ENCODE peak calls at places on chromosomes 2 and 18, in seven cellular contexts. One of them, this sample, is unnamed.

GRCh38 chr18:62795813-62796212 is 80.5 kb downstream of the PHLPP1 start:
- DNase-seq in GM03348: no peak
- DNase-seq in tibial artery: no peak
- DNase-seq in stimulated activated CD8-positive, alpha-beta memory T cell treated with anti-CD3 and anti-CD28 coated beads, Interleukin-2, amount 100 ng/mL, for 1 hour: no peak
- DNase-seq in AG04450: no peak
- DNase-seq in stimulated activated CD4-positive, alpha-beta T cell treated with anti-CD3 and anti-CD28 coated beads, Interleukin-1b, Interleukin-23, amount 100 ng/mL, for 4 hours: no peak
- DNase-seq in fibroblast of mammary gland: no peak
- DNase-seq in this sample: no peak

GRCh38 chr2:186771395-186771794 is 77.5 kb downstream of the FAM171B start:
- DNase-seq in GM03348: no peak
- DNase-seq in tibial artery: no peak
- DNase-seq in stimulated activated CD8-positive, alpha-beta memory T cell treated with anti-CD3 and anti-CD28 coated beads, Interleukin-2, amount 100 ng/mL, for 1 hour: no peak
- DNase-seq in AG04450: no peak
- DNase-seq in stimulated activated CD4-positive, alpha-beta T cell treated with anti-CD3 and anti-CD28 coated beads, Interleukin-1b, Interleukin-23, amount 100 ng/mL, for 4 hours: no peak
- DNase-seq in fibroblast of mammary gland: no peak
- DNase-seq in this sample: no peak

GRCh38 chr2:240249423-240250149 is 109.1 kb upstream of the OTOS start:
- DNase-seq in GM03348: peak
- DNase-seq in tibial artery: no peak
- DNase-seq in stimulated activated CD8-positive, alpha-beta memory T cell treated with anti-CD3 and anti-CD28 coated beads, Interleukin-2, amount 100 ng/mL, for 1 hour: no peak
- DNase-seq in AG04450: no peak
- DNase-seq in stimulated activated CD4-positive, alpha-beta T cell treated with anti-CD3 and anti-CD28 coated beads, Interleukin-1b, Interleukin-23, amount 100 ng/mL, for 4 hours: no peak
- DNase-seq in fibroblast of mammary gland: no peak
- DNase-seq in this sample: no peak

GRCh38 chr2:27889774-27890145 is 427 bp downstream of the RBKS start:
- DNase-seq in GM03348: peak
- DNase-seq in tibial artery: no peak
- DNase-seq in stimulated activated CD8-positive, alpha-beta memory T cell treated with anti-CD3 and anti-CD28 coated beads, Interleukin-2, amount 100 ng/mL, for 1 hour: no peak
- DNase-seq in AG04450: no peak
- DNase-seq in stimulated activated CD4-positive, alpha-beta T cell treated with anti-CD3 and anti-CD28 coated beads, Interleukin-1b, Interleukin-23, amount 100 ng/mL, for 4 hours: no peak
- DNase-seq in fibroblast of mammary gland: peak
- DNase-seq in this sample: no peak

GRCh38 chr2:196702641-196703040 is 63.1 kb downstream of the CCDC150 start:
- DNase-seq in GM03348: no peak
- DNase-seq in tibial artery: no peak
- DNase-seq in stimulated activated CD8-positive, alpha-beta memory T cell treated with anti-CD3 and anti-CD28 coated beads, Interleukin-2, amount 100 ng/mL, for 1 hour: no peak
- DNase-seq in AG04450: peak
- DNase-seq in stimulated activated CD4-positive, alpha-beta T cell treated with anti-CD3 and anti-CD28 coated beads, Interleukin-1b, Interleukin-23, amount 100 ng/mL, for 4 hours: no peak
- DNase-seq in fibroblast of mammary gland: peak
- DNase-seq in this sample: no peak

GRCh38 chr18:78525364-78526111 is 454.1 kb upstream of the SALL3 start:
- DNase-seq in GM03348: no peak
- DNase-seq in tibial artery: no peak
- DNase-seq in stimulated activated CD8-positive, alpha-beta memory T cell treated with anti-CD3 and anti-CD28 coated beads, Interleukin-2, amount 100 ng/mL, for 1 hour: no peak
- DNase-seq in AG04450: no peak
- DNase-seq in stimulated activated CD4-positive, alpha-beta T cell treated with anti-CD3 and anti-CD28 coated beads, Interleukin-1b, Interleukin-23, amount 100 ng/mL, for 4 hours: no peak
- DNase-seq in fibroblast of mammary gland: peak
- DNase-seq in this sample: no peak

GRCh38 chr2:178473931-178474330 is 4.5 kb downstream of the FKBP7 start:
- DNase-seq in GM03348: no peak
- DNase-seq in tibial artery: no peak
- DNase-seq in stimulated activated CD8-positive, alpha-beta memory T cell treated with anti-CD3 and anti-CD28 coated beads, Interleukin-2, amount 100 ng/mL, for 1 hour: no peak
- DNase-seq in AG04450: no peak
- DNase-seq in stimulated activated CD4-positive, alpha-beta T cell treated with anti-CD3 and anti-CD28 coated beads, Interleukin-1b, Interleukin-23, amount 100 ng/mL, for 4 hours: no peak
- DNase-seq in fibroblast of mammary gland: peak
- DNase-seq in this sample: no peak

GRCh38 chr2:38394903-38395341 is 17.8 kb upstream of the ATL2 start:
- DNase-seq in GM03348: no peak
- DNase-seq in tibial artery: no peak
- DNase-seq in stimulated activated CD8-positive, alpha-beta memory T cell treated with anti-CD3 and anti-CD28 coated beads, Interleukin-2, amount 100 ng/mL, for 1 hour: no peak
- DNase-seq in AG04450: no peak
- DNase-seq in stimulated activated CD4-positive, alpha-beta T cell treated with anti-CD3 and anti-CD28 coated beads, Interleukin-1b, Interleukin-23, amount 100 ng/mL, for 4 hours: no peak
- DNase-seq in fibroblast of mammary gland: no peak
- DNase-seq in this sample: no peak

GRCh38 chr18:61637319-61637718 is 255.5 kb downstream of the RNF152 start:
- DNase-seq in GM03348: no peak
- DNase-seq in tibial artery: no peak
- DNase-seq in stimulated activated CD8-positive, alpha-beta memory T cell treated with anti-CD3 and anti-CD28 coated beads, Interleukin-2, amount 100 ng/mL, for 1 hour: no peak
- DNase-seq in AG04450: no peak
- DNase-seq in stimulated activated CD4-positive, alpha-beta T cell treated with anti-CD3 and anti-CD28 coated beads, Interleukin-1b, Interleukin-23, amount 100 ng/mL, for 4 hours: no peak
- DNase-seq in fibroblast of mammary gland: no peak
- DNase-seq in this sample: no peak

GRCh38 chr2:33047939-33048338 is 101.2 kb downstream of the LTBP1 start:
- DNase-seq in GM03348: no peak
- DNase-seq in tibial artery: no peak
- DNase-seq in stimulated activated CD8-positive, alpha-beta memory T cell treated with anti-CD3 and anti-CD28 coated beads, Interleukin-2, amount 100 ng/mL, for 1 hour: no peak
- DNase-seq in AG04450: no peak
- DNase-seq in stimulated activated CD4-positive, alpha-beta T cell treated with anti-CD3 and anti-CD28 coated beads, Interleukin-1b, Interleukin-23, amount 100 ng/mL, for 4 hours: no peak
- DNase-seq in fibroblast of mammary gland: peak
- DNase-seq in this sample: no peak

GRCh38 chr2:54432181-54433020 is 23.7 kb upstream of the SPTBN1 start:
- DNase-seq in GM03348: peak
- DNase-seq in tibial artery: no peak
- DNase-seq in stimulated activated CD8-positive, alpha-beta memory T cell treated with anti-CD3 and anti-CD28 coated beads, Interleukin-2, amount 100 ng/mL, for 1 hour: no peak
- DNase-seq in AG04450: no peak
- DNase-seq in stimulated activated CD4-positive, alpha-beta T cell treated with anti-CD3 and anti-CD28 coated beads, Interleukin-1b, Interleukin-23, amount 100 ng/mL, for 4 hours: no peak
- DNase-seq in fibroblast of mammary gland: no peak
- DNase-seq in this sample: no peak

GRCh38 chr2:75381032-75381431 is 179.7 kb downstream of the EVA1A start:
- DNase-seq in GM03348: no peak
- DNase-seq in tibial artery: no peak
- DNase-seq in stimulated activated CD8-positive, alpha-beta memory T cell treated with anti-CD3 and anti-CD28 coated beads, Interleukin-2, amount 100 ng/mL, for 1 hour: no peak
- DNase-seq in AG04450: no peak
- DNase-seq in stimulated activated CD4-positive, alpha-beta T cell treated with anti-CD3 and anti-CD28 coated beads, Interleukin-1b, Interleukin-23, amount 100 ng/mL, for 4 hours: no peak
- DNase-seq in fibroblast of mammary gland: no peak
- DNase-seq in this sample: no peak

GRCh38 chr2:38751847-38752410 is 768 bp upstream of the SRSF7 start:
- DNase-seq in GM03348: no peak
- DNase-seq in tibial artery: no peak
- DNase-seq in stimulated activated CD8-positive, alpha-beta memory T cell treated with anti-CD3 and anti-CD28 coated beads, Interleukin-2, amount 100 ng/mL, for 1 hour: no peak
- DNase-seq in AG04450: no peak
- DNase-seq in stimulated activated CD4-positive, alpha-beta T cell treated with anti-CD3 and anti-CD28 coated beads, Interleukin-1b, Interleukin-23, amount 100 ng/mL, for 4 hours: no peak
- DNase-seq in fibroblast of mammary gland: peak
- DNase-seq in this sample: no peak

GRCh38 chr2:156590313-156590712 is 154.1 kb downstream of the GPD2 start:
- DNase-seq in GM03348: no peak
- DNase-seq in tibial artery: no peak
- DNase-seq in stimulated activated CD8-positive, alpha-beta memory T cell treated with anti-CD3 and anti-CD28 coated beads, Interleukin-2, amount 100 ng/mL, for 1 hour: no peak
- DNase-seq in AG04450: no peak
- DNase-seq in stimulated activated CD4-positive, alpha-beta T cell treated with anti-CD3 and anti-CD28 coated beads, Interleukin-1b, Interleukin-23, amount 100 ng/mL, for 4 hours: no peak
- DNase-seq in fibroblast of mammary gland: no peak
- DNase-seq in this sample: no peak

GRCh38 chr2:99297990-99298389 is 3.0 kb downstream of the LYG1 start:
- DNase-seq in GM03348: no peak
- DNase-seq in tibial artery: no peak
- DNase-seq in stimulated activated CD8-positive, alpha-beta memory T cell treated with anti-CD3 and anti-CD28 coated beads, Interleukin-2, amount 100 ng/mL, for 1 hour: no peak
- DNase-seq in AG04450: no peak
- DNase-seq in stimulated activated CD4-positive, alpha-beta T cell treated with anti-CD3 and anti-CD28 coated beads, Interleukin-1b, Interleukin-23, amount 100 ng/mL, for 4 hours: no peak
- DNase-seq in fibroblast of mammary gland: peak
- DNase-seq in this sample: no peak

GRCh38 chr2:35933031-35933430 is 422.5 kb upstream of the CRIM1 start:
- DNase-seq in GM03348: no peak
- DNase-seq in tibial artery: no peak
- DNase-seq in stimulated activated CD8-positive, alpha-beta memory T cell treated with anti-CD3 and anti-CD28 coated beads, Interleukin-2, amount 100 ng/mL, for 1 hour: no peak
- DNase-seq in AG04450: no peak
- DNase-seq in stimulated activated CD4-positive, alpha-beta T cell treated with anti-CD3 and anti-CD28 coated beads, Interleukin-1b, Interleukin-23, amount 100 ng/mL, for 4 hours: no peak
- DNase-seq in fibroblast of mammary gland: no peak
- DNase-seq in this sample: no peak

GRCh38 chr2:230889911-230890601 is 25.3 kb downstream of the ITM2C start:
- DNase-seq in GM03348: no peak
- DNase-seq in tibial artery: no peak
- DNase-seq in stimulated activated CD8-positive, alpha-beta memory T cell treated with anti-CD3 and anti-CD28 coated beads, Interleukin-2, amount 100 ng/mL, for 1 hour: no peak
- DNase-seq in AG04450: no peak
- DNase-seq in stimulated activated CD4-positive, alpha-beta T cell treated with anti-CD3 and anti-CD28 coated beads, Interleukin-1b, Interleukin-23, amount 100 ng/mL, for 4 hours: no peak
- DNase-seq in fibroblast of mammary gland: no peak
- DNase-seq in this sample: no peak

GRCh38 chr2:207711750-207712487 is 479 bp downstream of the CCNYL1 start:
- DNase-seq in GM03348: peak
- DNase-seq in tibial artery: peak
- DNase-seq in stimulated activated CD8-positive, alpha-beta memory T cell treated with anti-CD3 and anti-CD28 coated beads, Interleukin-2, amount 100 ng/mL, for 1 hour: peak
- DNase-seq in AG04450: no peak
- DNase-seq in stimulated activated CD4-positive, alpha-beta T cell treated with anti-CD3 and anti-CD28 coated beads, Interleukin-1b, Interleukin-23, amount 100 ng/mL, for 4 hours: peak
- DNase-seq in fibroblast of mammary gland: peak
- DNase-seq in this sample: no peak

GRCh38 chr2:106053116-106053515 is 141.0 kb downstream of the UXS1 start:
- DNase-seq in GM03348: peak
- DNase-seq in tibial artery: no peak
- DNase-seq in stimulated activated CD8-positive, alpha-beta memory T cell treated with anti-CD3 and anti-CD28 coated beads, Interleukin-2, amount 100 ng/mL, for 1 hour: no peak
- DNase-seq in AG04450: no peak
- DNase-seq in stimulated activated CD4-positive, alpha-beta T cell treated with anti-CD3 and anti-CD28 coated beads, Interleukin-1b, Interleukin-23, amount 100 ng/mL, for 4 hours: no peak
- DNase-seq in fibroblast of mammary gland: peak
- DNase-seq in this sample: no peak

GRCh38 chr18:75070235-75070624 is 138.7 kb downstream of the PTGR3 start:
- DNase-seq in GM03348: no peak
- DNase-seq in tibial artery: no peak
- DNase-seq in stimulated activated CD8-positive, alpha-beta memory T cell treated with anti-CD3 and anti-CD28 coated beads, Interleukin-2, amount 100 ng/mL, for 1 hour: no peak
- DNase-seq in AG04450: no peak
- DNase-seq in stimulated activated CD4-positive, alpha-beta T cell treated with anti-CD3 and anti-CD28 coated beads, Interleukin-1b, Interleukin-23, amount 100 ng/mL, for 4 hours: no peak
- DNase-seq in fibroblast of mammary gland: no peak
- DNase-seq in this sample: no peak

GRCh38 chr2:238141541-238142318 is 3.3 kb downstream of the KLHL30 start:
- DNase-seq in GM03348: no peak
- DNase-seq in tibial artery: no peak
- DNase-seq in stimulated activated CD8-positive, alpha-beta memory T cell treated with anti-CD3 and anti-CD28 coated beads, Interleukin-2, amount 100 ng/mL, for 1 hour: no peak
- DNase-seq in AG04450: no peak
- DNase-seq in stimulated activated CD4-positive, alpha-beta T cell treated with anti-CD3 and anti-CD28 coated beads, Interleukin-1b, Interleukin-23, amount 100 ng/mL, for 4 hours: no peak
- DNase-seq in fibroblast of mammary gland: no peak
- DNase-seq in this sample: no peak

GRCh38 chr2:11370377-11371098 is 26.1 kb upstream of the ROCK2 start:
- DNase-seq in GM03348: no peak
- DNase-seq in tibial artery: no peak
- DNase-seq in stimulated activated CD8-positive, alpha-beta memory T cell treated with anti-CD3 and anti-CD28 coated beads, Interleukin-2, amount 100 ng/mL, for 1 hour: no peak
- DNase-seq in AG04450: no peak
- DNase-seq in stimulated activated CD4-positive, alpha-beta T cell treated with anti-CD3 and anti-CD28 coated beads, Interleukin-1b, Interleukin-23, amount 100 ng/mL, for 4 hours: no peak
- DNase-seq in fibroblast of mammary gland: peak
- DNase-seq in this sample: no peak

GRCh38 chr18:22145160-22145559 is 24.2 kb upstream of the GATA6 start:
- DNase-seq in GM03348: no peak
- DNase-seq in tibial artery: no peak
- DNase-seq in stimulated activated CD8-positive, alpha-beta memory T cell treated with anti-CD3 and anti-CD28 coated beads, Interleukin-2, amount 100 ng/mL, for 1 hour: no peak
- DNase-seq in AG04450: no peak
- DNase-seq in stimulated activated CD4-positive, alpha-beta T cell treated with anti-CD3 and anti-CD28 coated beads, Interleukin-1b, Interleukin-23, amount 100 ng/mL, for 4 hours: no peak
- DNase-seq in fibroblast of mammary gland: no peak
- DNase-seq in this sample: no peak

GRCh38 chr2:172311921-172312345 is 115.5 kb upstream of the ITGA6 start:
- DNase-seq in GM03348: no peak
- DNase-seq in tibial artery: peak
- DNase-seq in stimulated activated CD8-positive, alpha-beta memory T cell treated with anti-CD3 and anti-CD28 coated beads, Interleukin-2, amount 100 ng/mL, for 1 hour: no peak
- DNase-seq in AG04450: no peak
- DNase-seq in stimulated activated CD4-positive, alpha-beta T cell treated with anti-CD3 and anti-CD28 coated beads, Interleukin-1b, Interleukin-23, amount 100 ng/mL, for 4 hours: no peak
- DNase-seq in fibroblast of mammary gland: peak
- DNase-seq in this sample: no peak

GRCh38 chr2:236629961-236630872 is 60.6 kb downstream of the ACKR3 start:
- DNase-seq in GM03348: no peak
- DNase-seq in tibial artery: peak
- DNase-seq in stimulated activated CD8-positive, alpha-beta memory T cell treated with anti-CD3 and anti-CD28 coated beads, Interleukin-2, amount 100 ng/mL, for 1 hour: no peak
- DNase-seq in AG04450: no peak
- DNase-seq in stimulated activated CD4-positive, alpha-beta T cell treated with anti-CD3 and anti-CD28 coated beads, Interleukin-1b, Interleukin-23, amount 100 ng/mL, for 4 hours: no peak
- DNase-seq in fibroblast of mammary gland: no peak
- DNase-seq in this sample: no peak